ENCODE peak calls at places on chromosomes 6 and 20, in seven cellular contexts. C is left ventricle myocardium inferior, L is heart left ventricle, X is A549, Q is OCI-LY7, U is H1, B is fibroblast of lung. T is an unnamed sample. For H3K4me1, the result is how much of the 10 kb centered on the place peaks cover.

GRCh38 chr6:13709698-13710551 is 1.7 kb downstream of the RANBP9 start:
- DNase-seq in C (no peak), L (no peak), X (no peak), Q (peak), U (no peak), B (peak), T (no peak)

GRCh38 chr20:53829086-53829703 is 235.6 kb upstream of the ZNF217 start:
- DNase-seq in C (no peak), L (no peak), X (peak), Q (peak), U (no peak), B (peak), T (no peak)

GRCh38 chr6:158958504-158959386 is 41.3 kb downstream of the RSPH3 start:
- DNase-seq in C (no peak), L (no peak), X (no peak), Q (peak), U (no peak), B (no peak), T (no peak)

GRCh38 chr6:90169328-90169886 is 127.2 kb downstream of the BACH2 start:
- DNase-seq in C (no peak), L (peak), X (no peak), Q (peak), U (no peak), B (no peak), T (no peak)

GRCh38 chr6:25959890-25960531 is 2.6 kb upstream of the TRIM38 start:
- DNase-seq in C (no peak), L (no peak), X (no peak), Q (peak), U (no peak), B (peak), T (no peak)

GRCh38 chr6:78513856-78514255 is 353.5 kb upstream of the IRAK1BP1 start:
- DNase-seq in C (no peak), L (no peak), X (no peak), Q (peak), U (peak), B (no peak), T (no peak)

GRCh38 chr6:47134476-47135189 is 92.5 kb upstream of the ADGRF1 start:
- DNase-seq in C (no peak), L (no peak), X (peak), Q (no peak), U (no peak), B (peak), T (no peak)

GRCh38 chr20:52031206-52031573 is 160.4 kb downstream of the ZFP64 start:
- DNase-seq in C (no peak), L (no peak), X (no peak), Q (no peak), U (no peak), B (peak), T (no peak)

GRCh38 chr6:161373905-161374451 is 100.1 kb upstream of the AGPAT4 start:
- DNase-seq in C (peak), L (peak), X (peak), Q (peak), U (peak), B (peak), T (peak)

GRCh38 chr20:13260620-13261279 is 39.7 kb downstream of the ISM1 start:
- DNase-seq in C (no peak), L (no peak), X (no peak), Q (no peak), U (no peak), B (no peak), T (no peak)

GRCh38 chr6:89025633-89026032 is 54.9 kb upstream of the PNRC1 start:
- DNase-seq in C (no peak), L (no peak), X (no peak), Q (no peak), U (no peak), B (no peak), T (no peak)

GRCh38 chr6:142258757-142259156 is 43.0 kb upstream of the ADGRG6 start:
- DNase-seq in C (no peak), L (no peak), X (no peak), Q (no peak), U (no peak), B (no peak), T (no peak)

GRCh38 chr6:105509506-105510331 is 106.8 kb upstream of the PREP start:
- DNase-seq in C (peak), L (peak), X (peak), Q (peak), U (no peak), B (peak), T (peak)

GRCh38 chr20:44745560-44746366 is at the start of gene KCNK15:
- DNase-seq in C (peak), L (peak), X (no peak), Q (no peak), U (no peak), B (no peak), T (peak)

GRCh38 chr20:48041078-48041780 is 255.9 kb upstream of the SULF2 start:
- DNase-seq in C (no peak), L (no peak), X (no peak), Q (no peak), U (no peak), B (no peak), T (no peak)

GRCh38 chr6:160435935-160436334 is 87.8 kb downstream of the SLC22A3 start:
- DNase-seq in C (no peak), L (no peak), X (no peak), Q (no peak), U (no peak), B (no peak), T (no peak)

DNA sequence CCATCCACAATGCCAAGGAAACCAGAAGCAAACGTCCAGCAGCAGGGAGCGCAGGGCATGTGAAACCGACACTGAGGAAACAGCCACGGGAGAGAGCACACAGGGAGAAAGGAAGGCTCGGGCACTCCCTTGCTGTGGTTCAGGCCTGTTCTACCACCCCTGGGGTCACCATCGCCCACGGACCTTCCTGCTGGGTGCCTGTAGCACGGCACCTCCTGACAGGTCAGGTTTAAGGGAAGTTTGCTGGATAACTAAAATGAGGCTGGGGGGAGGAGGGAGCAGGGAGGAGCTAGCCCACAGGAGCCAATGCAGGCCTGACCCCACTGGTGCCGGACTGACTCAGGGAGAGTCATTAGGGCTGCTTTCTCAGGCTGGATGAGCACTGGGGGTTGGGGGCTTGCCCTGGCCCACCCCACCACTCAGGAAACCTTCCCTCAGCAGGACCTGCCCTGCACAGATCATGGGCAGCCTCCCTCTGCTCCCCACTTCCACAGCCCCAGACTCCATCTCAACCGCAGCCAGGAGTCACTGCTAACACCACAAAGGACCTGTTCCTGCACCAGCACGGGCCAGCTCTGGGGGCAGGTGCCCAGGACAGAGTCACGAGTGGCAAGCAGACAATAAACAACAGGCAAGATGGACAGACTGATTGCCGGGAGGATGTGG is 2.3 kb downstream of the UCKL1 start:
- DNase-seq in C (no peak), L (no peak), X (no peak), Q (no peak), U (no peak), B (no peak), T (no peak)
- H3K4me1 ChIP-seq in C (half or more), L (half or more), X (under half), Q (under half), U (under half), B (under half), T (half or more)

GRCh38 chr6:15285682-15286294 is 39.9 kb downstream of the JARID2 start:
- DNase-seq in C (no peak), L (no peak), X (no peak), Q (no peak), U (no peak), B (no peak), T (no peak)
- TF ChIP-seq CTCF in C (no peak), L (no peak), X (peak), Q (peak), U (peak), B (no peak), T (no peak)

DNA sequence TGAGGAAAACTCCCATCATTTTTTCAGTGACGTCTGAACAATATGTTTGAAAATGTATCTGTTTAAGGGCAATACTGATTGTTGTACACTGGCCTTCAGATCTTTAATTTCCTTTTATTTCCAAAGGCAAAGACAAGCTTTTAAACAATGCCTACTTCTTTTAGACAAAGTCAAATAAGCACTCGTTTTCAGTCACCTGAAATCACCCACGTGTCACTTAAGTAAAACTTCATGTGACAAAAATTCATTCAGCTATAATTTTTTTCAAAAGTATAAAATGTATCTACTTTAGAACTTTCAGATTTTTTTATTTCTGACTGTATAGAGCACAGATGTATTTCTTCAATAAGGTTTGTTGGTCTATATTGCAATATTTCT is 113.5 kb upstream of the BEND6 start:
- DNase-seq in C (no peak), L (no peak), X (no peak), Q (no peak), U (no peak), B (no peak), T (no peak)
- H3K4me1 ChIP-seq in C (half or more), L (under half), X (half or more), Q (under half), U (under half), B (under half), T (under half)

GRCh38 chr20:31739550-31739863 is 417 bp downstream of the TPX2 start:
- DNase-seq in C (no peak), L (no peak), X (no peak), Q (no peak), U (no peak), B (no peak), T (no peak)
- TF ChIP-seq CTCF in C (no peak), L (no peak), X (no peak), Q (no peak), U (no peak), B (no peak), T (no peak)

GRCh38 chr6:110809792-110810191 is 5.5 kb downstream of the CDK19 start:
- DNase-seq in C (no peak), L (no peak), X (no peak), Q (no peak), U (no peak), B (no peak), T (no peak)

GRCh38 chr6:110813813-110814487 is 1.3 kb downstream of the CDK19 start:
- DNase-seq in C (no peak), L (no peak), X (no peak), Q (peak), U (no peak), B (peak), T (no peak)

GRCh38 chr6:110812719-110813118 is 2.5 kb downstream of the CDK19 start:
- DNase-seq in C (no peak), L (no peak), X (no peak), Q (no peak), U (no peak), B (no peak), T (no peak)

GRCh38 chr6:110813338-110813737 is 1.9 kb downstream of the CDK19 start:
- DNase-seq in C (no peak), L (no peak), X (no peak), Q (no peak), U (no peak), B (no peak), T (no peak)

GRCh38 chr6:110811187-110811586 is 4.1 kb downstream of the CDK19 start:
- DNase-seq in C (no peak), L (no peak), X (no peak), Q (peak), U (no peak), B (no peak), T (no peak)
- H3K4me1 ChIP-seq in C (under half), L (under half), X (under half), Q (half or more), U (under half), B (under half), T (under half)

T was measured in mucosa of descending colon.